ENCODE peak calls at places on chromosomes 6 and 20, in six cellular contexts. C is WTC11, K is fibroblast of the aortic adventitia, H is AG04450, M is BJ, E is cardiac fibroblast. S is an unnamed sample.

GRCh38 chr20:23295934-23296333 is 54.7 kb upstream of the NXT1 start:
- DNase-seq in H (no peak), C (no peak), M (no peak), E (no peak), K (no peak), S (no peak)

GRCh38 chr6:150503586-150504339 is 95.9 kb upstream of the PLEKHG1 start:
- DNase-seq in K (no peak), H (no peak), C (no peak), E (no peak), M (no peak), S (no peak)

GRCh38 chr6:55176958-55177357 is 2.6 kb downstream of the HCRTR2 start:
- DNase-seq in H (no peak), K (no peak), E (peak), C (no peak), M (no peak), S (no peak)

GRCh38 chr6:42502990-42503389 is 51.3 kb upstream of the TRERF1 start:
- DNase-seq in H (no peak), C (no peak), M (no peak), K (no peak), E (no peak), S (no peak)

GRCh38 chr6:32183483-32184083 is 470 bp downstream of the AGER start:
- DNase-seq in H (no peak), C (no peak), E (no peak), K (no peak), M (no peak), S (no peak)

GRCh38 chr6:41498968-41499599 is 47.1 kb upstream of the FOXP4 start:
- DNase-seq in C (no peak), K (no peak), E (no peak), M (no peak), H (no peak), S (no peak)

GRCh38 chr6:16257999-16258708 is 19.8 kb downstream of the GMPR start:
- DNase-seq in H (no peak), M (no peak), C (no peak), E (no peak), K (no peak), S (no peak)

GRCh38 chr20:12594410-12595130 is 414.2 kb upstream of the SPTLC3 start:
- DNase-seq in M (no peak), C (no peak), E (peak), K (no peak), H (no peak), S (no peak)

GRCh38 chr20:34037767-34038166 is 44.1 kb downstream of the RALY start:
- DNase-seq in M (peak), E (peak), C (no peak), H (peak), K (peak), S (peak)

GRCh38 chr6:138032571-138032970 is 74.6 kb downstream of the PERP start:
- DNase-seq in H (no peak), C (no peak), M (no peak), K (no peak), E (no peak), S (no peak)

GRCh38 chr20:35663813-35664543 is 722 bp downstream of the CPNE1 start:
- DNase-seq in C (peak), K (no peak), H (no peak), E (peak), M (no peak), S (no peak)

GRCh38 chr20:15867899-15868298 is 705.3 kb downstream of the KIF16B start:
- DNase-seq in K (no peak), H (no peak), E (no peak), C (peak), M (no peak), S (no peak)

GRCh38 chr6:119463081-119463626 is 113.6 kb upstream of the MAN1A1 start:
- DNase-seq in C (no peak), H (no peak), M (no peak), K (no peak), E (no peak), S (no peak)

DNA sequence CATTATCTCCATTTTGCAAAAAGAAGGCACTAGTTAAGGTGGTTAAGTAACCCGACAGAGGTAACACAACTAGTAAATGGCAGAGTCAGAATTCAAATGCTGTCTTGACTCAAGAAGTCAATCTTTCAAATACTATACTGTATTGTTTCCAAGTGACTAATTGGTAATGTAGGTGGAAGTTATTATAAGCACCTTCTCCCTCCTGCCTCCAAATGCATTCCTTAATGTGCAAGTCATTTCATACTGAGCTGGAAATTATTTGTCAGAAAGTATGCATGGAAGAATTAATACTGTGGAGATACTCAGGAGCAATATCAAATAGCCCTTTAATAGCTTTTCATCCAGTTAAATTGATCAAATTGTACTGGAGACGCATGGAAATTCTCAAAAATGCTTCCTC is 579.0 kb downstream of the DOK5 start:
- DNase-seq in M (no peak), C (no peak), H (no peak), K (no peak), E (no peak), S (no peak)
- TF ChIP-seq CTCF in M (no peak), C (no peak), H (no peak), K (no peak), E (no peak), S (no peak)

GRCh38 chr6:107185570-107185969 is 70.3 kb upstream of the BEND3 start:
- DNase-seq in M (no peak), C (no peak), E (peak), K (peak), H (no peak), S (no peak)
- TF ChIP-seq CTCF in M (no peak), C (no peak), E (no peak), K (peak), H (peak), S (peak)

DNA sequence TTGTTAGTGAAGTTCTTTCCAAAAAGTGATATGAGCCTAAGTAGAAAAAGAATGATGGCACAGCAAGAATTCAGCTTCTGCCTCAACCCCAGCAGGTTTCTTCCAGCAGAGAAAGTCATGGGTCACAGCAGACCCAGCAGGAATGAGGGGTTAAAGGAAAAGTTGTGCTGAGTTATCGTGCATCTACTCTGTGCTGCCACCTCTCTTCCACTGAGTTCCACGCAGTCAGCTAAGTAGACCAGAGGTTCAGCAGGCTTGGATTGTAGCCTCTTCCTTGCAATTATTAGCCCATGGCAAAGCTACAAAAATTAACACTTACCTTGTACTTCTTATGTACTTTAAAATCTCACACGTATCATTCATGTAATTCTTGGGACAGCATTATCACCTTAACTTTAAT is 510.8 kb downstream of the PTPRT start:
- DNase-seq in C (peak), M (no peak), H (no peak), E (no peak), K (no peak), S (no peak)
- TF ChIP-seq CTCF in C (peak), M (no peak), H (no peak), E (no peak), K (no peak), S (no peak)

GRCh38 chr6:142913511-142914047 is 31.4 kb downstream of the HIVEP2 start:
- DNase-seq in M (no peak), K (no peak), H (no peak), C (no peak), E (no peak), S (no peak)
- TF ChIP-seq CTCF in M (no peak), K (no peak), H (no peak), C (no peak), E (no peak), S (no peak)

GRCh38 chr6:100913400-100914276 is 32.5 kb upstream of the ASCC3 start:
- DNase-seq in C (peak), M (no peak), E (no peak), H (no peak), K (no peak), S (no peak)
- TF ChIP-seq CTCF in C (no peak), M (no peak), E (no peak), H (no peak), K (no peak), S (no peak)

DNA sequence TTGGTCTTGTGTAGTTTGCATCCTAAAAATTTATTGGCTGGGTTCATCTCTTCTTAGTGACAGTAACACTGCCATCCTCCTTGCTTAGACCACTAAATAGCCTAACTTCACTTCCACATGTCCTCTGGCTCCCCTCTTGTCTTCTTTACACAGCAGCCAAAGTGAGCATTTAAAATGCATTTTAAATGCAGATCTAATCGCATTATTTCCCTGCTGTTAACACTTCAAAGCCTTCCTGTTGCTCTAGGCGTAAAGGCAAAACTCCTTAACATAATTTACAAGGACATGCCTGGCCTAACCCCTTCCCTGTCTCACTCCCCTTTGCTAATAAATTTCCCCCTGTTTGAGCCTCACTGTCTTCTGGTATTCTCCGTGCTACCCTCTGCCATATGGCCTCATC is 26.4 kb downstream of the NKAIN2 start:
- DNase-seq in H (no peak), C (no peak), M (no peak), K (no peak), E (no peak), S (no peak)
- TF ChIP-seq CTCF in H (no peak), C (no peak), M (no peak), K (no peak), E (no peak), S (no peak)

GRCh38 chr6:79570129-79570801 is 33.0 kb upstream of the LCA5 start:
- DNase-seq in M (no peak), K (peak), E (peak), H (no peak), C (peak), S (no peak)

GRCh38 chr6:79574636-79575035 is 37.4 kb upstream of the LCA5 start:
- DNase-seq in C (no peak), K (peak), E (peak), M (no peak), H (peak), S (no peak)

GRCh38 chr6:79570802-79571367 is 33.7 kb upstream of the LCA5 start:
- DNase-seq in H (no peak), M (no peak), K (peak), E (peak), C (no peak), S (peak)
- TF ChIP-seq CTCF in H (peak), M (peak), K (peak), E (peak), C (no peak), S (peak)

GRCh38 chr6:77620290-77620882 is 32.5 kb upstream of the MEI4 start:
- DNase-seq in K (no peak), E (peak), C (peak), H (no peak), M (no peak), S (no peak)
- TF ChIP-seq CTCF in K (no peak), E (peak), C (peak), H (no peak), M (no peak), S (no peak)

GRCh38 chr6:77264970-77265369 is 198.3 kb downstream of the HTR1B start:
- DNase-seq in H (no peak), M (no peak), E (no peak), C (peak), K (no peak), S (no peak)
- TF ChIP-seq CTCF in H (no peak), M (no peak), E (no peak), C (peak), K (no peak), S (no peak)

DNA sequence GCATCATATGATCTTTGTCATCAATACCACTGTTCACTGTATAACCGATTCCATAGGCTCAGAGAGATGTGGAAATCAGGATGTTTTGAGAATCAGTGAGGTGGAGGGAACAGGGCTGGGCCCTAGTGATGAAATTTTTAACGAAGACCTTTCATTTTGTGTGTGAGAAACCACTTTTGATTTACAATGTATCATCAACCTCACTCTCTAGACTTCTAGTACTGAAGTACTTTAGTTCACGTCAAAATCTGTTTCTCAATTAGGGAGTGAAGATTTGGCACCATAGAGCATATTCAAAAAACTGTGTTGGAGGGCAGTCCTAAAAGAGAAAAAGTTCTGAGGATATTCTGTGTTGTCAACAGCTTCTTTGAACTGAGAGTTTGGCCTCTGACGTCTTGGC is 15.0 kb downstream of the CDYL start:
- DNase-seq in K (no peak), C (no peak), M (no peak), E (no peak), H (no peak), S (no peak)
- TF ChIP-seq CTCF in K (no peak), C (no peak), M (no peak), E (no peak), H (no peak), S (no peak)

S was measured in AG09319.